ENCODE peak calls at places on chromosomes 12 and 14, in ten cellular contexts. V is right atrium auricular region; C is right lobe of liver; N is fibroblast of lung; Y is ovary; G is Peyer's patch; M is transverse colon; X is upper lobe of right lung; T is CD8-positive, alpha-beta T cell; A is suprapubic skin. H is an unnamed sample.

GRCh38 chr14:104593241-104593701 is 11.3 kb downstream of the TMEM179 start:
- DNase-seq in V (no peak), C (no peak), N (no peak), Y (no peak), G (no peak), M (no peak), X (no peak), T (no peak), A (no peak), H (no peak)

GRCh38 chr12:67069451-67070306 is 199.5 kb upstream of the CAND1 start:
- DNase-seq in V (no peak), C (peak), N (no peak), Y (peak), G (peak), M (peak), X (peak), T (no peak), A (no peak), H (no peak)

GRCh38 chr12:15662983-15663659 is 126.1 kb downstream of the EPS8 start:
- DNase-seq in V (no peak), C (no peak), N (no peak), Y (no peak), G (no peak), M (no peak), X (no peak), T (no peak), A (no peak), H (no peak)

GRCh38 chr14:93731753-93732152 is 56.5 kb downstream of the PRIMA1 start:
- DNase-seq in V (no peak), C (no peak), N (no peak), Y (no peak), G (no peak), M (no peak), X (no peak), T (no peak), A (no peak), H (no peak)

GRCh38 chr12:110670161-110670701 is 18.7 kb downstream of the HVCN1 start:
- DNase-seq in V (no peak), C (no peak), N (no peak), Y (no peak), G (no peak), M (no peak), X (no peak), T (no peak), A (no peak), H (no peak)

GRCh38 chr12:84497819-84498218 is 414.8 kb downstream of the SLC6A15 start:
- DNase-seq in V (no peak), C (no peak), N (peak), Y (no peak), G (no peak), M (no peak), X (no peak), T (no peak), A (no peak), H (no peak)

GRCh38 chr12:115850924-115851323 is 426.6 kb downstream of the MED13L start:
- DNase-seq in V (no peak), C (no peak), N (no peak), Y (no peak), G (no peak), M (no peak), X (no peak), T (no peak), A (no peak), H (no peak)

GRCh38 chr12:51771008-51771407 is 77.5 kb downstream of the FIGNL2 start:
- DNase-seq in V (no peak), C (no peak), N (no peak), Y (no peak), G (no peak), M (no peak), X (no peak), T (no peak), A (no peak), H (no peak)

GRCh38 chr12:111034148-111034910 is 114.0 kb upstream of the MYL2 start:
- DNase-seq in V (no peak), C (no peak), N (no peak), Y (no peak), G (no peak), M (no peak), X (no peak), T (no peak), A (no peak), H (no peak)

GRCh38 chr12:45962553-45963325 is 27.6 kb downstream of the SCAF11 start:
- DNase-seq in V (no peak), C (no peak), N (no peak), Y (no peak), G (no peak), M (no peak), X (no peak), T (no peak), A (no peak), H (no peak)

GRCh38 chr14:80678436-80678835 is 263.1 kb downstream of the CEP128 start:
- DNase-seq in V (no peak), C (no peak), N (peak), Y (no peak), G (no peak), M (no peak), X (no peak), T (no peak), A (no peak), H (no peak)

GRCh38 chr12:62799766-62800406 is 135.1 kb downstream of the PPM1H start:
- DNase-seq in V (no peak), C (no peak), N (no peak), Y (no peak), G (no peak), M (no peak), X (no peak), T (no peak), A (no peak), H (no peak)

GRCh38 chr12:95815635-95816212 is 25.2 kb upstream of the NTN4 start:
- DNase-seq in V (no peak), C (no peak), N (peak), Y (no peak), G (no peak), M (no peak), X (no peak), T (no peak), A (no peak), H (no peak)

GRCh38 chr12:62032838-62033237 is 227.4 kb upstream of the USP15 start:
- DNase-seq in V (no peak), C (no peak), N (no peak), Y (no peak), G (no peak), M (no peak), X (no peak), T (no peak), A (no peak), H (no peak)

GRCh38 chr12:54024581-54024980 is 3.7 kb upstream of the HOXC6 start:
- DNase-seq in V (no peak), C (no peak), N (no peak), Y (peak), G (no peak), M (no peak), X (no peak), T (no peak), A (no peak), H (no peak)

GRCh38 chr14:89384023-89384422 is 33.0 kb downstream of the FOXN3 start:
- DNase-seq in V (no peak), C (no peak), N (no peak), Y (no peak), G (no peak), M (peak), X (no peak), T (peak), A (no peak), H (peak)

GRCh38 chr14:78254911-78255431 is 84.8 kb downstream of the NRXN3 start:
- DNase-seq in V (no peak), C (no peak), N (no peak), Y (no peak), G (no peak), M (no peak), X (no peak), T (no peak), A (no peak), H (peak)

GRCh38 chr12:93563807-93564538 is 8.5 kb upstream of the SOCS2 start:
- DNase-seq in V (no peak), C (peak), N (peak), Y (no peak), G (no peak), M (no peak), X (no peak), T (no peak), A (no peak), H (no peak)

GRCh38 chr14:59707778-59708635 is 131.4 kb upstream of the CCDC175 start:
- DNase-seq in V (no peak), C (peak), N (peak), Y (no peak), G (no peak), M (no peak), X (no peak), T (no peak), A (no peak), H (no peak)

GRCh38 chr12:53751336-53752191 is at the start of gene CISTR:
- DNase-seq in V (no peak), C (no peak), N (no peak), Y (peak), G (no peak), M (peak), X (peak), T (peak), A (no peak), H (no peak)

GRCh38 chr12:59407799-59408198 is 188.0 kb upstream of the SLC16A7 start:
- DNase-seq in V (no peak), C (no peak), N (no peak), Y (no peak), G (no peak), M (no peak), X (no peak), T (no peak), A (no peak), H (no peak)

GRCh38 chr12:63804746-63805145 is 25.0 kb downstream of the RXYLT1 start:
- DNase-seq in V (no peak), C (no peak), N (no peak), Y (no peak), G (no peak), M (no peak), X (no peak), T (no peak), A (no peak), H (no peak)

GRCh38 chr14:67851785-67852410 is 32.3 kb downstream of the RAD51B start:
- DNase-seq in V (no peak), C (no peak), N (no peak), Y (no peak), G (no peak), M (no peak), X (no peak), T (no peak), A (no peak), H (no peak)

GRCh38 chr12:45216983-45217485 is 1.1 kb downstream of the ANO6 start:
- DNase-seq in V (no peak), C (no peak), N (no peak), Y (no peak), G (no peak), M (no peak), X (no peak), T (no peak), A (no peak), H (no peak)

GRCh38 chr14:72948481-72949138 is 22.3 kb downstream of the DCAF4 start:
- DNase-seq in V (peak), C (peak), N (peak), Y (peak), G (peak), M (peak), X (peak), T (peak), A (no peak), H (no peak)

GRCh38 chr12:54988402-54989054 is 4.0 kb upstream of the TESPA1 start:
- DNase-seq in V (peak), C (peak), N (peak), Y (peak), G (peak), M (peak), X (peak), T (no peak), A (peak), H (no peak)

GRCh38 chr12:88388566-88389269 is 191.6 kb downstream of the KITLG start:
- DNase-seq in V (no peak), C (no peak), N (no peak), Y (no peak), G (no peak), M (no peak), X (no peak), T (no peak), A (no peak), H (no peak)

GRCh38 chr12:24770851-24771250 is 178.1 kb downstream of the BCAT1 start:
- DNase-seq in V (no peak), C (no peak), N (peak), Y (no peak), G (no peak), M (no peak), X (no peak), T (no peak), A (no peak), H (no peak)

GRCh38 chr14:96309907-96310330 is 53.2 kb downstream of the ATG2B start:
- DNase-seq in V (no peak), C (no peak), N (peak), Y (no peak), G (no peak), M (no peak), X (no peak), T (no peak), A (no peak), H (no peak)

GRCh38 chr12:63968685-63969084 is 124.2 kb downstream of the SRGAP1 start:
- DNase-seq in V (no peak), C (no peak), N (no peak), Y (no peak), G (no peak), M (no peak), X (no peak), T (no peak), A (no peak), H (no peak)

GRCh38 chr12:39393890-39394289 is 49.0 kb downstream of the KIF21A start:
- DNase-seq in V (no peak), C (no peak), N (no peak), Y (no peak), G (no peak), M (no peak), X (no peak), T (no peak), A (no peak), H (no peak)
- H3K4me3 ChIP-seq in V (no peak), C (no peak), N (no peak), Y (no peak), G (no peak), M (no peak), X (no peak), T (no peak), A (no peak), H (no peak)

GRCh38 chr12:98637068-98637467 is 7.5 kb downstream of the IKBIP start:
- DNase-seq in V (no peak), C (no peak), N (no peak), Y (no peak), G (no peak), M (no peak), X (no peak), T (no peak), A (no peak), H (no peak)

GRCh38 chr12:98635657-98636323 is 8.8 kb downstream of the IKBIP start:
- DNase-seq in V (no peak), C (no peak), N (peak), Y (no peak), G (no peak), M (no peak), X (no peak), T (no peak), A (no peak), H (no peak)

GRCh38 chr12:98638009-98638408 is 6.6 kb downstream of the IKBIP start:
- DNase-seq in V (no peak), C (no peak), N (no peak), Y (no peak), G (no peak), M (no peak), X (no peak), T (no peak), A (no peak), H (no peak)

GRCh38 chr12:98644433-98644711 is 216 bp downstream of the IKBIP start:
- DNase-seq in V (no peak), C (no peak), N (no peak), Y (no peak), G (no peak), M (peak), X (no peak), T (no peak), A (no peak), H (no peak)

DNA sequence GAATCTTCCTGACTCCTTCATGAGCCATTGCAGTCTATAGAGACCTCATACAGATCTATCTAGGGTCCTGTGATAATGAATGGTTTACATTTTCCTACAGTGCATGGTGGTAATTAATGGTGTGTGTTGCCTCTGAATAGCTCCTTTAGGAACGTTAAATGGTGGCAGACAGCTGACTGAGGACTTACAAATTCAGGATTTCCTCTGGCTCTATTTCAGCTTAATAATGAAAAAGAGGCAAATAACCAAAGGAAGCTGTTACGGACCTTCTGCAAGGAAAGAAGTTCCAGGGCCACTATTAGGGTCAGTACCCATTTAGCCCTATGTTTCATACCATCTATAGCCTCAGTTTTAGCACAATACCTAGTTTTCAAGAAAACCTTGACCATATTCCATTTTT is 5.1 kb downstream of the IKBIP start:
- DNase-seq in V (no peak), C (no peak), N (no peak), Y (no peak), G (no peak), M (no peak), X (no peak), T (no peak), A (no peak), H (no peak)
- TF ChIP-seq CTCF in V (no peak), C (no peak), N (no peak), Y (no peak), G (no peak), M (no peak), X (no peak), T (no peak), A (no peak), H (no peak)

DNA sequence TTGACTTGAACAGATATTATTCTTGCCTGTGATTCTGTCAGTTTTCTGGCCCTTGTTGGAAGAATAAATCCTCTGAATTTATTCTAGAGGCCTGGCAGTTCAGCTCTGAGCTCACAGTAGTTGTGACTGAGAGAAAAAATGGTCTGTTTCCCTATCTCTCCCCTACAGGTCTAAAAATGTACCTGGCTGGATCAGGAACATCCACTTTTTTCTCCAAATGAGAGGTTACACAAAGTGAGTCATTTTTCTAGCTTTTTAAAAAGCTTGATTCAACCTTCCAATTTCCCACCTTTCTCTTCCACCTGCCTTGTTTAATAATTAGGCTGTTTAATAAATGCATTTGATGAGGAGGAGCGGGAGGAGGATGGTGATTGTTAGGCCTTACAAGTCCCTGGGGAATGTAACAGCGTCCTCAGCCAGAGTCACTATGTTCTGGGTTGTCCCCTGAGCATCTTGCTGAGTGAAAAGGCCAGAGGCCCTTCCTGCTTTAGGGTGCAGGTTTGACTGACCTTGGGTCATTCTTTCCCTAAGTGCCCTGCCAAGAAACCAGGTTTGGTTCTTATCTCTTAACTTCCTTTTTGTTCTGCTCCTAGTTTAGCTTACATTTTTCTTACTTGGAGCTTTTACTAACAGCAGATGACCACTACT is 91.7 kb upstream of the FUT8 start:
- DNase-seq in V (no peak), C (no peak), N (no peak), Y (no peak), G (no peak), M (no peak), X (no peak), T (no peak), A (no peak), H (no peak)
- H3K27ac ChIP-seq in V (no peak), C (no peak), N (no peak), Y (no peak), G (no peak), M (no peak), X (no peak), T (no peak), A (no peak), H (no peak)

GRCh38 chr12:113732916-113733315 is 233.2 kb downstream of the RBM19 start:
- DNase-seq in V (no peak), C (no peak), N (no peak), Y (no peak), G (no peak), M (no peak), X (no peak), T (no peak), A (no peak), H (no peak)

GRCh38 chr12:113740699-113741098 is 225.4 kb downstream of the RBM19 start:
- DNase-seq in V (no peak), C (no peak), N (no peak), Y (no peak), G (no peak), M (no peak), X (no peak), T (no peak), A (no peak), H (no peak)

GRCh38 chr12:113734503-113734902 is 231.6 kb downstream of the RBM19 start:
- DNase-seq in V (no peak), C (no peak), N (no peak), Y (no peak), G (no peak), M (no peak), X (no peak), T (no peak), A (no peak), H (no peak)

GRCh38 chr12:113735146-113735545 is 231.0 kb downstream of the RBM19 start:
- DNase-seq in V (no peak), C (no peak), N (no peak), Y (no peak), G (no peak), M (no peak), X (no peak), T (no peak), A (no peak), H (no peak)
- H3K4me3 ChIP-seq in V (no peak), C (no peak), N (no peak), Y (no peak), G (no peak), M (no peak), X (no peak), T (no peak), A (no peak), H (no peak)

GRCh38 chr14:24838945-24839616 is 205.1 kb upstream of the GZMB start:
- DNase-seq in V (no peak), C (no peak), N (no peak), Y (no peak), G (no peak), M (peak), X (no peak), T (no peak), A (no peak), H (no peak)

GRCh38 chr14:24840204-24840893 is 206.4 kb upstream of the GZMB start:
- DNase-seq in V (no peak), C (no peak), N (no peak), Y (no peak), G (no peak), M (no peak), X (no peak), T (no peak), A (no peak), H (no peak)

GRCh38 chr14:24839617-24840203 is 205.7 kb upstream of the GZMB start:
- DNase-seq in V (no peak), C (no peak), N (no peak), Y (no peak), G (no peak), M (peak), X (no peak), T (no peak), A (no peak), H (no peak)

GRCh38 chr14:24834951-24835350 is 201.0 kb upstream of the GZMB start:
- DNase-seq in V (no peak), C (no peak), N (no peak), Y (no peak), G (no peak), M (no peak), X (no peak), T (no peak), A (no peak), H (no peak)

DNA sequence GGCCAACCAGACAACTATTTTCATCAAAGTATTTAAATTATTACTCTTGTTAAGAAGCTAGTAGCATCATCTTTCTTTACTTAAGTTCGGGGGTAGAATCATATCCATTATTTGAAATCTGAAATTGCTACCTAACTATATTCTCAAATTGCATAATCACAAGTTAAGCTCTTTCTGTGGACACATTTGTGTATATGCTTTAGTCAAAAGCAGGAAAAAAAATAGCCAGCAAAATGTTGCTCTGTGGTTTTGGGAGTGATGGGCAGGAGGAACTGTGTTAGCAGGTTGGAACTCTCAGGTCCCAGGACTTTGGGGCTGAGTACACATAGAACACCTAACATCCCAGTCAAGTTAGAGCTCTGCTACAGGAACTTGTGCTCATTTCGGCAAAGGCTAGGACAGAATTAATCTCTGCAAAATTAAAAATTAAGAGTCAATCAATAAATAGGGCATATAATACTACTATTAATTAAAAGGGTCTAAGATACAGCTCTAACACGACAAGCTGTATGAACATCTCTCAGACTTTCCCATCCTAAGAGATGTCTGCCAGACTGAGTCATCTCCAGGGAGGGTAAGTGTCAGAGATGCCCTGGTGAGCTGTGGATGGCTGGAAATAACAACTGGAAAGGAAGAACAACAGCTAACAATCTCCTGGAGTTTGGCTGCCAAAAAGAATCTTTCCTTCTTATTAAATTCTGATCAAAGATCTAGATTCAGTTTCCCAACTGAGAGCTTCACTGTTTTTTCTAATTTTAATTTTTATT is 203.5 kb upstream of the GZMB start:
- DNase-seq in V (no peak), C (no peak), N (no peak), Y (no peak), G (no peak), M (no peak), X (no peak), T (no peak), A (no peak), H (no peak)
- TF ChIP-seq CTCF in V (no peak), C (no peak), N (no peak), Y (no peak), G (no peak), M (no peak), X (no peak), T (no peak), A (no peak), H (no peak)

GRCh38 chr12:49111206-49111605 is 559 bp upstream of the LMBR1L start:
- DNase-seq in V (no peak), C (no peak), N (no peak), Y (no peak), G (no peak), M (no peak), X (no peak), T (no peak), A (no peak), H (no peak)
- H3K27ac ChIP-seq in V (peak), C (peak), N (peak), Y (no peak), G (peak), M (peak), X (peak), T (peak), A (peak), H (peak)